ENCODE peak calls at places on chromosomes 16 and 17, in six cellular contexts. One of them, this sample, is unnamed.

GRCh38 chr16:17270683-17271109 is 200.1 kb downstream of the XYLT1 start:
- DNase-seq in cardiac fibroblast: no peak
- DNase-seq in OCI-LY7: no peak
- DNase-seq in A673: no peak
- DNase-seq in nephron progenitor cell: no peak
- DNase-seq in glutamatergic neuron: no peak
- DNase-seq in this sample: no peak

GRCh38 chr16:56610017-56610608 is 1.7 kb downstream of the MT2A start:
- DNase-seq in cardiac fibroblast: peak
- DNase-seq in OCI-LY7: peak
- DNase-seq in A673: peak
- DNase-seq in nephron progenitor cell: no peak
- DNase-seq in glutamatergic neuron: no peak
- DNase-seq in this sample: peak

GRCh38 chr17:72790194-72790593 is 302.3 kb downstream of the SLC39A11 start:
- DNase-seq in cardiac fibroblast: no peak
- DNase-seq in OCI-LY7: no peak
- DNase-seq in A673: no peak
- DNase-seq in nephron progenitor cell: no peak
- DNase-seq in glutamatergic neuron: no peak
- DNase-seq in this sample: no peak

GRCh38 chr17:50548831-50549230 is 1.9 kb downstream of the SPATA20 start:
- DNase-seq in cardiac fibroblast: no peak
- DNase-seq in OCI-LY7: no peak
- DNase-seq in A673: no peak
- DNase-seq in nephron progenitor cell: no peak
- DNase-seq in glutamatergic neuron: no peak
- DNase-seq in this sample: no peak

GRCh38 chr17:42720996-42721583 is 23.8 kb downstream of the EZH1 start:
- DNase-seq in cardiac fibroblast: peak
- DNase-seq in OCI-LY7: peak
- DNase-seq in A673: peak
- DNase-seq in nephron progenitor cell: peak
- DNase-seq in glutamatergic neuron: no peak
- DNase-seq in this sample: no peak

GRCh38 chr17:79563237-79564013 is 47.4 kb downstream of the RBFOX3 start:
- DNase-seq in cardiac fibroblast: peak
- DNase-seq in OCI-LY7: no peak
- DNase-seq in A673: no peak
- DNase-seq in nephron progenitor cell: no peak
- DNase-seq in glutamatergic neuron: no peak
- DNase-seq in this sample: no peak

GRCh38 chr17:82333279-82334171 is at the start of gene SECTM1:
- DNase-seq in cardiac fibroblast: peak
- DNase-seq in OCI-LY7: no peak
- DNase-seq in A673: peak
- DNase-seq in nephron progenitor cell: peak
- DNase-seq in glutamatergic neuron: peak
- DNase-seq in this sample: no peak

GRCh38 chr17:73710095-73710592 is 65.9 kb upstream of the SDK2 start:
- DNase-seq in cardiac fibroblast: peak
- DNase-seq in OCI-LY7: peak
- DNase-seq in A673: peak
- DNase-seq in nephron progenitor cell: peak
- DNase-seq in glutamatergic neuron: peak
- DNase-seq in this sample: peak

GRCh38 chr17:70476368-70476767 is 307.0 kb downstream of the KCNJ2 start:
- DNase-seq in cardiac fibroblast: no peak
- DNase-seq in OCI-LY7: no peak
- DNase-seq in A673: no peak
- DNase-seq in nephron progenitor cell: no peak
- DNase-seq in glutamatergic neuron: no peak
- DNase-seq in this sample: no peak

GRCh38 chr16:81524382-81524781 is 79.8 kb downstream of the CMIP start:
- DNase-seq in cardiac fibroblast: no peak
- DNase-seq in OCI-LY7: no peak
- DNase-seq in A673: no peak
- DNase-seq in nephron progenitor cell: no peak
- DNase-seq in glutamatergic neuron: no peak
- DNase-seq in this sample: no peak

GRCh38 chr17:67718325-67718941 is 697 bp downstream of the NOL11 start:
- DNase-seq in cardiac fibroblast: peak
- DNase-seq in OCI-LY7: peak
- DNase-seq in A673: peak
- DNase-seq in nephron progenitor cell: peak
- DNase-seq in glutamatergic neuron: no peak
- DNase-seq in this sample: no peak

GRCh38 chr17:39872700-39873099 is 4.7 kb downstream of the ZPBP2 start:
- DNase-seq in cardiac fibroblast: peak
- DNase-seq in OCI-LY7: no peak
- DNase-seq in A673: peak
- DNase-seq in nephron progenitor cell: no peak
- DNase-seq in glutamatergic neuron: no peak
- DNase-seq in this sample: no peak

GRCh38 chr17:33038740-33039139 is 47.1 kb downstream of the SPACA3 start:
- DNase-seq in cardiac fibroblast: peak
- DNase-seq in OCI-LY7: peak
- DNase-seq in A673: peak
- DNase-seq in nephron progenitor cell: peak
- DNase-seq in glutamatergic neuron: peak
- DNase-seq in this sample: no peak

GRCh38 chr17:9887521-9887920 is 17.6 kb downstream of the RCVRN start:
- DNase-seq in cardiac fibroblast: no peak
- DNase-seq in OCI-LY7: no peak
- DNase-seq in A673: no peak
- DNase-seq in nephron progenitor cell: no peak
- DNase-seq in glutamatergic neuron: no peak
- DNase-seq in this sample: no peak

GRCh38 chr16:59878479-59878878 is 1144.4 kb upstream of the GOT2 start:
- DNase-seq in cardiac fibroblast: peak
- DNase-seq in OCI-LY7: no peak
- DNase-seq in A673: peak
- DNase-seq in nephron progenitor cell: no peak
- DNase-seq in glutamatergic neuron: no peak
- DNase-seq in this sample: no peak

GRCh38 chr17:76816590-76817135 is 51.5 kb upstream of the MGAT5B start:
- DNase-seq in cardiac fibroblast: peak
- DNase-seq in OCI-LY7: peak
- DNase-seq in A673: peak
- DNase-seq in nephron progenitor cell: peak
- DNase-seq in glutamatergic neuron: peak
- DNase-seq in this sample: no peak

GRCh38 chr17:49003557-49004511 is 6.6 kb downstream of the IGF2BP1 start:
- DNase-seq in cardiac fibroblast: peak
- DNase-seq in OCI-LY7: no peak
- DNase-seq in A673: peak
- DNase-seq in nephron progenitor cell: peak
- DNase-seq in glutamatergic neuron: peak
- DNase-seq in this sample: no peak

GRCh38 chr16:74320707-74321106 is 24.1 kb downstream of the PSMD7 start:
- DNase-seq in cardiac fibroblast: no peak
- DNase-seq in OCI-LY7: no peak
- DNase-seq in A673: no peak
- DNase-seq in nephron progenitor cell: no peak
- DNase-seq in glutamatergic neuron: no peak
- DNase-seq in this sample: no peak

GRCh38 chr17:69142473-69142802 is 743 bp upstream of the ABCA6 start:
- DNase-seq in cardiac fibroblast: peak
- DNase-seq in OCI-LY7: no peak
- DNase-seq in A673: peak
- DNase-seq in nephron progenitor cell: no peak
- DNase-seq in glutamatergic neuron: no peak
- DNase-seq in this sample: no peak

GRCh38 chr17:9148908-9149536 is 127.7 kb downstream of the NTN1 start:
- DNase-seq in cardiac fibroblast: no peak
- DNase-seq in OCI-LY7: no peak
- DNase-seq in A673: no peak
- DNase-seq in nephron progenitor cell: no peak
- DNase-seq in glutamatergic neuron: no peak
- DNase-seq in this sample: no peak

GRCh38 chr17:21549107-21549687 is 143.1 kb upstream of the KCNJ18 start:
- DNase-seq in cardiac fibroblast: peak
- DNase-seq in OCI-LY7: peak
- DNase-seq in A673: no peak
- DNase-seq in nephron progenitor cell: no peak
- DNase-seq in glutamatergic neuron: no peak
- DNase-seq in this sample: no peak

GRCh38 chr16:67675579-67675935 is 8.9 kb downstream of the C16orf86 start:
- DNase-seq in cardiac fibroblast: no peak
- DNase-seq in OCI-LY7: no peak
- DNase-seq in A673: no peak
- DNase-seq in nephron progenitor cell: no peak
- DNase-seq in glutamatergic neuron: no peak
- DNase-seq in this sample: no peak

GRCh38 chr16:23959801-23960072 is 124.0 kb downstream of the PRKCB start:
- DNase-seq in cardiac fibroblast: no peak
- DNase-seq in OCI-LY7: no peak
- DNase-seq in A673: no peak
- DNase-seq in nephron progenitor cell: no peak
- DNase-seq in glutamatergic neuron: no peak
- DNase-seq in this sample: no peak

GRCh38 chr16:2471016-2471652 is at the start of gene NTN3:
- DNase-seq in cardiac fibroblast: peak
- DNase-seq in OCI-LY7: peak
- DNase-seq in A673: peak
- DNase-seq in nephron progenitor cell: peak
- DNase-seq in glutamatergic neuron: peak
- DNase-seq in this sample: no peak

GRCh38 chr16:3810818-3811217 is 69.7 kb downstream of the CREBBP start:
- DNase-seq in cardiac fibroblast: no peak
- DNase-seq in OCI-LY7: no peak
- DNase-seq in A673: no peak
- DNase-seq in nephron progenitor cell: no peak
- DNase-seq in glutamatergic neuron: no peak
- DNase-seq in this sample: no peak

GRCh38 chr16:4917117-4917516 is 19.8 kb downstream of the PPL start:
- DNase-seq in cardiac fibroblast: peak
- DNase-seq in OCI-LY7: no peak
- DNase-seq in A673: no peak
- DNase-seq in nephron progenitor cell: no peak
- DNase-seq in glutamatergic neuron: no peak
- DNase-seq in this sample: no peak

GRCh38 chr17:70336411-70336810 is 167.1 kb downstream of the KCNJ2 start:
- DNase-seq in cardiac fibroblast: no peak
- DNase-seq in OCI-LY7: no peak
- DNase-seq in A673: no peak
- DNase-seq in nephron progenitor cell: no peak
- DNase-seq in glutamatergic neuron: no peak
- DNase-seq in this sample: no peak

GRCh38 chr17:76631821-76632565 is 11.6 kb downstream of the ST6GALNAC1 start:
- DNase-seq in cardiac fibroblast: no peak
- DNase-seq in OCI-LY7: no peak
- DNase-seq in A673: no peak
- DNase-seq in nephron progenitor cell: no peak
- DNase-seq in glutamatergic neuron: no peak
- DNase-seq in this sample: no peak

GRCh38 chr16:31214705-31215286 is 877 bp downstream of the TRIM72 start:
- DNase-seq in cardiac fibroblast: no peak
- DNase-seq in OCI-LY7: no peak
- DNase-seq in A673: no peak
- DNase-seq in nephron progenitor cell: peak
- DNase-seq in glutamatergic neuron: peak
- DNase-seq in this sample: no peak

GRCh38 chr16:31215287-31216115 is 1.4 kb downstream of the PYDC1 start:
- DNase-seq in cardiac fibroblast: peak
- DNase-seq in OCI-LY7: no peak
- DNase-seq in A673: peak
- DNase-seq in nephron progenitor cell: peak
- DNase-seq in glutamatergic neuron: peak
- DNase-seq in this sample: no peak

GRCh38 chr16:31213877-31214704 is at the start of gene TRIM72:
- DNase-seq in cardiac fibroblast: no peak
- DNase-seq in OCI-LY7: no peak
- DNase-seq in A673: no peak
- DNase-seq in nephron progenitor cell: no peak
- DNase-seq in glutamatergic neuron: no peak
- DNase-seq in this sample: no peak

GRCh38 chr16:31213342-31213741 is 577 bp upstream of the TRIM72 start:
- DNase-seq in cardiac fibroblast: no peak
- DNase-seq in OCI-LY7: no peak
- DNase-seq in A673: no peak
- DNase-seq in nephron progenitor cell: no peak
- DNase-seq in glutamatergic neuron: no peak
- DNase-seq in this sample: no peak

GRCh38 chr16:31211960-31212359 is 2.0 kb upstream of the TRIM72 start:
- DNase-seq in cardiac fibroblast: no peak
- DNase-seq in OCI-LY7: no peak
- DNase-seq in A673: no peak
- DNase-seq in nephron progenitor cell: no peak
- DNase-seq in glutamatergic neuron: no peak
- DNase-seq in this sample: no peak
- TF ChIP-seq CTCF in cardiac fibroblast: no peak
- TF ChIP-seq CTCF in OCI-LY7: no peak
- TF ChIP-seq CTCF in A673: no peak
- TF ChIP-seq CTCF in nephron progenitor cell: no peak
- TF ChIP-seq CTCF in glutamatergic neuron: no peak
- TF ChIP-seq CTCF in this sample: no peak

DNA sequence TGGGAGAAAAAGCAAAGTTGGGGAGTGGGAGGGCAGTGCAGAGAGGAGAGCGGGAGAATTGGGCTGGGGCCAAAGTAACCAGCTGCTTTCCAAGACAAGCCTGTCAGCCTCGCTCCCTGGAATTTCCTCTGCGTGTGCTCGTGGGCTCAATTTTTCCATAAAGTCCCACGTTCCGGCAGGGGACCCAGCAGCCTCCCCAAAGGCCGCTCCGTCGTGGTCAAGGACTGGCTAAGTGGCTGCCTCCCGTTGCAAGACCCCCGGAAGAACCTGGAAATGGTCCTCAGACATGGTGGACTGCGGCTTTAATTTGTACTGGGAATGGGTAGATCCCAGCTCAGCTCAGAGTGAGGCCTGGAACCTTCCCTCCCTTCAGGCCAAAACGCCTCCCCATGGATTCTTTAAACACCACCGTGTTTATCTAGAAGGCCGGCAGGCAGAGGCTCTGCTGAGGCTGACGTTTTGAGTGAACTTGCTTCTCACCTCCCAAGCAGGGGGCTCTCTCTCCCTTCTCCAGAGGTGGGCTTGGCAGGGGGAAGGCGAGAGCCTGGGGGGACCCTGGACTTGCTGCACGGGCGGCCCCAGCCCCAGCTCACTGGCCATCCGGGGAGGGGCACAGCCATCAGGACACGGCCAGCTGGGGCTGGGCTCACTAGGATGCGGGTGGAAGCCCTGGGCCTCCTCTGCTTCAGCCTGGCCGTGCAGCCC is 190.0 kb downstream of the C16orf95 start:
- DNase-seq in cardiac fibroblast: peak
- DNase-seq in OCI-LY7: no peak
- DNase-seq in A673: no peak
- DNase-seq in nephron progenitor cell: no peak
- DNase-seq in glutamatergic neuron: no peak
- DNase-seq in this sample: no peak
- TF ChIP-seq CTCF in cardiac fibroblast: no peak
- TF ChIP-seq CTCF in OCI-LY7: no peak
- TF ChIP-seq CTCF in A673: no peak
- TF ChIP-seq CTCF in nephron progenitor cell: no peak
- TF ChIP-seq CTCF in glutamatergic neuron: no peak
- TF ChIP-seq CTCF in this sample: no peak

GRCh38 chr16:20260215-20261009 is 66.9 kb downstream of the GP2 start:
- DNase-seq in cardiac fibroblast: no peak
- DNase-seq in OCI-LY7: no peak
- DNase-seq in A673: no peak
- DNase-seq in nephron progenitor cell: no peak
- DNase-seq in glutamatergic neuron: no peak
- DNase-seq in this sample: no peak
- TF ChIP-seq CTCF in cardiac fibroblast: no peak
- TF ChIP-seq CTCF in OCI-LY7: no peak
- TF ChIP-seq CTCF in A673: no peak
- TF ChIP-seq CTCF in nephron progenitor cell: no peak
- TF ChIP-seq CTCF in glutamatergic neuron: no peak
- TF ChIP-seq CTCF in this sample: no peak

GRCh38 chr17:41406205-41406604 is 8.8 kb upstream of the KRT31 start:
- DNase-seq in cardiac fibroblast: no peak
- DNase-seq in OCI-LY7: no peak
- DNase-seq in A673: no peak
- DNase-seq in nephron progenitor cell: no peak
- DNase-seq in glutamatergic neuron: no peak
- DNase-seq in this sample: no peak
- TF ChIP-seq CTCF in cardiac fibroblast: no peak
- TF ChIP-seq CTCF in OCI-LY7: no peak
- TF ChIP-seq CTCF in A673: no peak
- TF ChIP-seq CTCF in nephron progenitor cell: no peak
- TF ChIP-seq CTCF in glutamatergic neuron: no peak
- TF ChIP-seq CTCF in this sample: no peak

This sample was measured in omental fat pad.